ENCODE peak calls at places on chromosomes 4 and X, in four cellular contexts. One of them, this sample, is unnamed. For H3K9me3, the result is how much of the 10 kb centered on the place peaks cover.

GRCh38 chr4:111434581-111434980 is 710.7 kb upstream of the FAM241A start:
- DNase-seq in transverse colon: peak
- DNase-seq in upper lobe of left lung: no peak
- DNase-seq in stomach: no peak
- DNase-seq in this sample: no peak

GRCh38 chr4:19063662-19064061 is 1042.1 kb upstream of the LCORL start:
- DNase-seq in stomach: no peak
- DNase-seq in upper lobe of left lung: no peak
- DNase-seq in transverse colon: no peak
- DNase-seq in this sample: no peak

GRCh38 chr4:173334891-173335754 is 965 bp upstream of the HMGB2 start:
- DNase-seq in stomach: peak
- DNase-seq in upper lobe of left lung: peak
- DNase-seq in transverse colon: peak
- DNase-seq in this sample: peak

GRCh38 chr4:100983426-100983825 is 363.9 kb downstream of the PPP3CA start:
- DNase-seq in stomach: no peak
- DNase-seq in upper lobe of left lung: no peak
- DNase-seq in transverse colon: no peak
- DNase-seq in this sample: no peak

GRCh38 chr4:139030614-139031235 is 15.1 kb downstream of the NOCT start:
- DNase-seq in stomach: peak
- DNase-seq in transverse colon: peak
- DNase-seq in upper lobe of left lung: no peak
- DNase-seq in this sample: peak

GRCh38 chr4:24322517-24322916 is 261.8 kb downstream of the DHX15 start:
- DNase-seq in upper lobe of left lung: no peak
- DNase-seq in stomach: no peak
- DNase-seq in transverse colon: no peak
- DNase-seq in this sample: no peak

GRCh38 chr4:82754546-82755165 is 43.9 kb downstream of the SCD5 start:
- DNase-seq in transverse colon: no peak
- DNase-seq in stomach: no peak
- DNase-seq in upper lobe of left lung: no peak
- DNase-seq in this sample: no peak

GRCh38 chrX:79366888-79367749 is at the start of gene ITM2A:
- DNase-seq in stomach: peak
- DNase-seq in transverse colon: peak
- DNase-seq in upper lobe of left lung: peak
- DNase-seq in this sample: peak

GRCh38 chr4:158998624-158999023 is 104.3 kb upstream of the RAPGEF2 start:
- DNase-seq in upper lobe of left lung: no peak
- DNase-seq in transverse colon: peak
- DNase-seq in stomach: no peak
- DNase-seq in this sample: no peak

GRCh38 chrX:19798423-19798822 is 89.0 kb downstream of the SH3KBP1 start:
- DNase-seq in stomach: no peak
- DNase-seq in upper lobe of left lung: no peak
- DNase-seq in transverse colon: no peak
- DNase-seq in this sample: no peak

GRCh38 chrX:131970347-131970746 is 52.8 kb upstream of the STK26 start:
- DNase-seq in upper lobe of left lung: no peak
- DNase-seq in transverse colon: no peak
- DNase-seq in stomach: no peak
- DNase-seq in this sample: no peak

GRCh38 chrX:7798327-7798726 is 44.6 kb upstream of the VCX start:
- DNase-seq in transverse colon: no peak
- DNase-seq in stomach: no peak
- DNase-seq in upper lobe of left lung: no peak
- DNase-seq in this sample: no peak

GRCh38 chrX:155997436-155997835 is at the start of gene IL9R:
- DNase-seq in stomach: no peak
- DNase-seq in upper lobe of left lung: no peak
- DNase-seq in transverse colon: no peak
- DNase-seq in this sample: no peak

GRCh38 chr4:8208565-8208964 is 9.5 kb downstream of the SH3TC1 start:
- DNase-seq in upper lobe of left lung: peak
- DNase-seq in stomach: no peak
- DNase-seq in transverse colon: no peak
- DNase-seq in this sample: no peak

GRCh38 chr4:145076473-145076855 is 21.5 kb downstream of the ANAPC10 start:
- DNase-seq in stomach: no peak
- DNase-seq in upper lobe of left lung: no peak
- DNase-seq in transverse colon: no peak
- DNase-seq in this sample: no peak

GRCh38 chr4:40579983-40580382 is 49.7 kb downstream of the RBM47 start:
- DNase-seq in stomach: no peak
- DNase-seq in upper lobe of left lung: no peak
- DNase-seq in transverse colon: no peak
- DNase-seq in this sample: no peak

GRCh38 chr4:137307806-137308205 is 224.5 kb downstream of the PCDH18 start:
- DNase-seq in upper lobe of left lung: no peak
- DNase-seq in stomach: no peak
- DNase-seq in transverse colon: no peak
- DNase-seq in this sample: peak

GRCh38 chr4:142846729-142847606 is 867 bp upstream of the INPP4B start:
- DNase-seq in stomach: peak
- DNase-seq in transverse colon: peak
- DNase-seq in upper lobe of left lung: peak
- DNase-seq in this sample: peak

GRCh38 chr4:79576480-79576803 is 168.4 kb upstream of the GK2 start:
- DNase-seq in transverse colon: no peak
- DNase-seq in stomach: no peak
- DNase-seq in upper lobe of left lung: no peak
- DNase-seq in this sample: no peak

GRCh38 chr4:32102941-32103340 is 1382.8 kb downstream of the PCDH7 start:
- DNase-seq in upper lobe of left lung: no peak
- DNase-seq in transverse colon: no peak
- DNase-seq in stomach: no peak
- DNase-seq in this sample: no peak

GRCh38 chr4:42398448-42399355 is 1.4 kb downstream of the SHISA3 start:
- DNase-seq in stomach: no peak
- DNase-seq in upper lobe of left lung: no peak
- DNase-seq in transverse colon: no peak
- DNase-seq in this sample: no peak

GRCh38 chr4:42280327-42281095 is 116.8 kb upstream of the SHISA3 start:
- DNase-seq in upper lobe of left lung: no peak
- DNase-seq in transverse colon: no peak
- DNase-seq in stomach: no peak
- DNase-seq in this sample: no peak

GRCh38 chr4:52824603-52825310 is 37.4 kb upstream of the RASL11B start:
- DNase-seq in upper lobe of left lung: peak
- DNase-seq in transverse colon: no peak
- DNase-seq in stomach: peak
- DNase-seq in this sample: peak

GRCh38 chr4:153466637-153467153 is 535 bp downstream of the TMEM131L start:
- DNase-seq in upper lobe of left lung: peak
- DNase-seq in stomach: no peak
- DNase-seq in transverse colon: no peak
- DNase-seq in this sample: peak

GRCh38 chr4:153468587-153468986 is 2.4 kb downstream of the TMEM131L start:
- DNase-seq in upper lobe of left lung: no peak
- DNase-seq in transverse colon: no peak
- DNase-seq in stomach: no peak
- DNase-seq in this sample: no peak

GRCh38 chr4:153465922-153466636 is at the start of gene TMEM131L:
- DNase-seq in upper lobe of left lung: peak
- DNase-seq in stomach: peak
- DNase-seq in transverse colon: peak
- DNase-seq in this sample: peak

GRCh38 chr4:153467897-153468262 is 1.7 kb downstream of the TMEM131L start:
- DNase-seq in stomach: no peak
- DNase-seq in upper lobe of left lung: no peak
- DNase-seq in transverse colon: no peak
- DNase-seq in this sample: no peak

DNA sequence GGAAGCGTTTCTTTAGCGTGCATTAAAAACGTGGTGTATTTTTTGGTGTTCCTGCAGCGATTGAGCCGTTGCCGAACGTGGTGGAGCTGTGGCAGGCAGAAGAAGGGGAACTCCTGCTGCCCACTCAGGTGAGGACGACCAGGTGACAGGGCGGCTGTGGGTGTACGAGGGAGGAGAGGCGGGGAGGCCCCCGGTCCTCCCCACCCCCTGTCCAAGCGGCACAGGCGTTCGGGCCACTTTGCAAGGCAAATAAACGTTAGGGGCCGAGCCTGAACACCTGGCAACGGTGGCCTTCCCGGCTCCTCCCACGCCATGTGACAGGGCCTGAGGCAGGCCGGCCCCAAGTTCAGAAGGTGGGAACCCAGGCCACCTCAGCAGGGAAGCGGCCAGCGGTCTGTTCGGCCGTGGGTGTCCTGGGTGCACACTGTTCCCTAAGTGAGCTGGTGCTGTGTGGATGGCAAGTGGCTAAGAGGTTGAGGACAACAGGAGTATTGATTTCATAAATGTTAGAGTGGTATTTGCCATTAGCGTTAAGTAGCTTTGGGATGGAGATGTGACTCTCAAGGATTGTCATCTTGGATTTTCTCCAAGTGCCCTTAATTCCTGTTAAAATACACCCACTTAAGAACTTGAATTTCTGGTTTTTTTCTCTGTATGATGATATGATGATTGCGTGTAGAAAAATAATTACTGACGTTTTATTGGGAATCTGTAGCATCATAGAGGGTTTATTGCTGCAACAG is 1.2 kb downstream of the TMEM131L start:
- DNase-seq in transverse colon: peak
- DNase-seq in upper lobe of left lung: peak
- DNase-seq in stomach: peak
- DNase-seq in this sample: peak
- TF ChIP-seq POLR2A in transverse colon: peak
- TF ChIP-seq POLR2A in upper lobe of left lung: no peak
- TF ChIP-seq POLR2A in stomach: no peak
- TF ChIP-seq POLR2A in this sample: no peak

DNA sequence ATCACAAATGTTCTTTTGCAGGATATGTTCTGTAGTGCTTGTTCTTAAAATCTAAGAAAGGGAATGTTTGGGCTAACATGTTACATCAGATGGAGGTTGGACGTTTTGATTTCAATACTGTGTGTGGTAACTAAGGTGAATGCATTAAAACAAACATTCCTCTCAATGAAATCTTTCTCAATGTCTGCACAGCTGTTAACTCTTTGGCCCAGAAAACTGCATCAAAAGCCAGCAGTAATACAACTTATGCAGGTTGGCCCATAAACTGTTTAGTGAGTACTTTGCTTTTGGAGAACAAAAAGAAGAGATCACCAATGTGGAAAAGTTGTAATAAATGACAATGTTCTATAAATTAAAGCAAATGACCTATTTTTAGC is 18.1 kb downstream of the ARSJ start:
- DNase-seq in stomach: no peak
- DNase-seq in transverse colon: no peak
- DNase-seq in upper lobe of left lung: no peak
- DNase-seq in this sample: no peak
- H3K27ac ChIP-seq in stomach: no peak
- H3K27ac ChIP-seq in transverse colon: peak
- H3K27ac ChIP-seq in upper lobe of left lung: no peak
- H3K27ac ChIP-seq in this sample: no peak

GRCh38 chr4:146621-147020 is 22.3 kb downstream of the ZNF718 start:
- DNase-seq in transverse colon: no peak
- DNase-seq in upper lobe of left lung: no peak
- DNase-seq in stomach: no peak
- DNase-seq in this sample: no peak

DNA sequence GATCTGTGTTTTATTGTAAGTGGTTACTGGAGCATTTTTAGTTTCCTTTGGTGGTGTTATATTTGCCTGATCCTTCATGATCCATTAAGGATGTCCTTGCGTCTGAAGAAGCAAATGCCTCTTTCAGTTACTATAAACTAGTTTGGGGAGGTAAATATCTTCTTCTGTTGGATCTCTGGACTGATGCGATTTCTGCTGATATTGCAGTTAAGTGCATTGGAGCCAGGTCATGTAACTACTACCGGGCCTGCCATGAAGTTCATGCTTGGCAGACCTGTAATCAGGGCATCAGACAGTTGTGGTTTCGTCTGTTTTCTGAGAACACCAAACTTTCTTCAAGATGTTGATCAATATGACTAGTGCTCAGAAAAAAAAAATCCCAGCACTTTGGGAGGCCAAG is 22.9 kb downstream of the ZNF718 start:
- DNase-seq in upper lobe of left lung: no peak
- DNase-seq in transverse colon: no peak
- DNase-seq in stomach: no peak
- DNase-seq in this sample: no peak
- H3K9me3 ChIP-seq in upper lobe of left lung: half or more
- H3K9me3 ChIP-seq in transverse colon: half or more
- H3K9me3 ChIP-seq in stomach: half or more
- H3K9me3 ChIP-seq in this sample: under half

GRCh38 chr4:169756971-169757574 is 671 bp downstream of the HPF1 start:
- DNase-seq in stomach: no peak
- DNase-seq in transverse colon: no peak
- DNase-seq in upper lobe of left lung: no peak
- DNase-seq in this sample: no peak

GRCh38 chr4:169757575-169758184 is at the start of gene HPF1:
- DNase-seq in upper lobe of left lung: peak
- DNase-seq in stomach: peak
- DNase-seq in transverse colon: peak
- DNase-seq in this sample: peak
- TF ChIP-seq POLR2A in upper lobe of left lung: peak
- TF ChIP-seq POLR2A in stomach: no peak
- TF ChIP-seq POLR2A in transverse colon: peak
- TF ChIP-seq POLR2A in this sample: peak

GRCh38 chr4:6941796-6942195 is 32.2 kb downstream of the TBC1D14 start:
- DNase-seq in transverse colon: no peak
- DNase-seq in stomach: no peak
- DNase-seq in upper lobe of left lung: no peak
- DNase-seq in this sample: no peak
- H3K27ac ChIP-seq in transverse colon: peak
- H3K27ac ChIP-seq in stomach: peak
- H3K27ac ChIP-seq in upper lobe of left lung: peak
- H3K27ac ChIP-seq in this sample: peak

DNA sequence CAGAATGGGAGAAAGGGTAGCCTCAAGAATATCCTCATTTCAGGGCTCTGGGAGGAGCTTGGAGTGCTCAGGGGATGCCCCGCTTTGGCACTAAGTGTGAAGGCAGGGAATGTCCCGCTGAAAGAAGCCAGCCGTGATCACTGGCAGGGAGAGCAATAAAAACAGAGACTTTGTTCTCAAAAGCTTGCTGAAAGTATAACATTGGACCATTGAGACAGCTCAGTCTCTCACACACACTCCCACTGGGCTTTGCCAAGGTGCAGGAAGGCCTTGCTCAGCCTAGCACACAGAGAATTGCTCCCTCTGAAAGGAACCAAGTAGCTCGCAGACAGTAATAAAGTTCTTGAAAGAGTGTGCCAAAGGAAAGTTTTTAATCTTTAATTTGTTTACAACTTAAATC is 143.8 kb upstream of the SLITRK2 start:
- DNase-seq in transverse colon: no peak
- DNase-seq in upper lobe of left lung: no peak
- DNase-seq in stomach: no peak
- DNase-seq in this sample: no peak
- H3K9me3 ChIP-seq in transverse colon: under half
- H3K9me3 ChIP-seq in upper lobe of left lung: under half
- H3K9me3 ChIP-seq in stomach: under half
- H3K9me3 ChIP-seq in this sample: under half

GRCh38 chr4:3217266-3217665 is 31.7 kb upstream of the MSANTD1 start:
- DNase-seq in stomach: no peak
- DNase-seq in transverse colon: no peak
- DNase-seq in upper lobe of left lung: no peak
- DNase-seq in this sample: no peak
- TF ChIP-seq POLR2A in stomach: no peak
- TF ChIP-seq POLR2A in transverse colon: no peak
- TF ChIP-seq POLR2A in upper lobe of left lung: no peak
- TF ChIP-seq POLR2A in this sample: no peak

GRCh38 chrX:154002215-154002719 is 17.4 kb downstream of the IRAK1 start:
- DNase-seq in upper lobe of left lung: no peak
- DNase-seq in transverse colon: peak
- DNase-seq in stomach: no peak
- DNase-seq in this sample: peak
- H3K27ac ChIP-seq in upper lobe of left lung: peak
- H3K27ac ChIP-seq in transverse colon: peak
- H3K27ac ChIP-seq in stomach: no peak
- H3K27ac ChIP-seq in this sample: no peak